ENCODE peak calls at places on chromosomes 7 and 10, in four cellular contexts. One of them, this sample, is unnamed.

GRCh38 chr10:70478191-70479160 is at the start of gene PALD1:
- DNase-seq in neural crest cell: peak
- DNase-seq in AG09309: no peak
- DNase-seq in psoas muscle: peak
- DNase-seq in this sample: peak

GRCh38 chr7:151831606-151832005 is 45.3 kb downstream of the PRKAG2 start:
- DNase-seq in neural crest cell: no peak
- DNase-seq in AG09309: no peak
- DNase-seq in psoas muscle: no peak
- DNase-seq in this sample: no peak

GRCh38 chr10:126434235-126434634 is 46.0 kb upstream of the ADAM12 start:
- DNase-seq in neural crest cell: no peak
- DNase-seq in AG09309: no peak
- DNase-seq in psoas muscle: no peak
- DNase-seq in this sample: no peak

GRCh38 chr7:31373337-31374289 is 33.1 kb upstream of the NEUROD6 start:
- DNase-seq in neural crest cell: peak
- DNase-seq in AG09309: no peak
- DNase-seq in psoas muscle: no peak
- DNase-seq in this sample: peak

GRCh38 chr10:99708428-99709010 is 23.4 kb downstream of the COX15 start:
- DNase-seq in neural crest cell: no peak
- DNase-seq in AG09309: peak
- DNase-seq in psoas muscle: no peak
- DNase-seq in this sample: no peak

GRCh38 chr7:115417662-115418061 is 495.8 kb downstream of the MDFIC start:
- DNase-seq in neural crest cell: no peak
- DNase-seq in AG09309: no peak
- DNase-seq in psoas muscle: no peak
- DNase-seq in this sample: no peak

GRCh38 chr7:96328016-96328415 is 6.1 kb upstream of the SLC25A13 start:
- DNase-seq in neural crest cell: no peak
- DNase-seq in AG09309: no peak
- DNase-seq in psoas muscle: no peak
- DNase-seq in this sample: no peak

GRCh38 chr10:114023198-114023597 is 20.5 kb upstream of the ADRB1 start:
- DNase-seq in neural crest cell: no peak
- DNase-seq in AG09309: no peak
- DNase-seq in psoas muscle: no peak
- DNase-seq in this sample: no peak

GRCh38 chr7:55977831-55978230 is 13.4 kb downstream of the NIPSNAP2 start:
- DNase-seq in neural crest cell: no peak
- DNase-seq in AG09309: no peak
- DNase-seq in psoas muscle: no peak
- DNase-seq in this sample: no peak

GRCh38 chr7:96076350-96076707 is 245.6 kb downstream of the SLC25A13 start:
- DNase-seq in neural crest cell: peak
- DNase-seq in AG09309: no peak
- DNase-seq in psoas muscle: no peak
- DNase-seq in this sample: no peak

GRCh38 chr10:84230359-84230758 is 5.0 kb upstream of the LRIT2 start:
- DNase-seq in neural crest cell: no peak
- DNase-seq in AG09309: no peak
- DNase-seq in psoas muscle: no peak
- DNase-seq in this sample: no peak

GRCh38 chr7:4190021-4190981 is 491.8 kb upstream of the FOXK1 start:
- DNase-seq in neural crest cell: no peak
- DNase-seq in AG09309: no peak
- DNase-seq in psoas muscle: no peak
- DNase-seq in this sample: no peak

GRCh38 chr7:115354925-115355324 is 433.0 kb downstream of the MDFIC start:
- DNase-seq in neural crest cell: no peak
- DNase-seq in AG09309: no peak
- DNase-seq in psoas muscle: no peak
- DNase-seq in this sample: no peak

GRCh38 chr7:155806096-155806871 is 6.0 kb downstream of the SHH start:
- DNase-seq in neural crest cell: no peak
- DNase-seq in AG09309: no peak
- DNase-seq in psoas muscle: no peak
- DNase-seq in this sample: no peak
- TF ChIP-seq CTCF in neural crest cell: peak
- TF ChIP-seq CTCF in AG09309: peak
- TF ChIP-seq CTCF in psoas muscle: no peak
- TF ChIP-seq CTCF in this sample: no peak

GRCh38 chr7:80648201-80648600 is 9.8 kb downstream of the CD36 start:
- DNase-seq in neural crest cell: no peak
- DNase-seq in AG09309: no peak
- DNase-seq in psoas muscle: no peak
- DNase-seq in this sample: no peak
- TF ChIP-seq CTCF in neural crest cell: no peak
- TF ChIP-seq CTCF in AG09309: no peak
- TF ChIP-seq CTCF in psoas muscle: no peak
- TF ChIP-seq CTCF in this sample: no peak

GRCh38 chr7:88002617-88003016 is 68.6 kb downstream of the ADAM22 start:
- DNase-seq in neural crest cell: no peak
- DNase-seq in AG09309: no peak
- DNase-seq in psoas muscle: no peak
- DNase-seq in this sample: no peak

GRCh38 chr7:88009651-88010050 is 75.6 kb downstream of the ADAM22 start:
- DNase-seq in neural crest cell: no peak
- DNase-seq in AG09309: no peak
- DNase-seq in psoas muscle: no peak
- DNase-seq in this sample: no peak

GRCh38 chr7:87999261-87999660 is 65.2 kb downstream of the ADAM22 start:
- DNase-seq in neural crest cell: no peak
- DNase-seq in AG09309: no peak
- DNase-seq in psoas muscle: no peak
- DNase-seq in this sample: no peak

GRCh38 chr7:88001744-88002530 is 67.9 kb downstream of the ADAM22 start:
- DNase-seq in neural crest cell: no peak
- DNase-seq in AG09309: no peak
- DNase-seq in psoas muscle: no peak
- DNase-seq in this sample: no peak

GRCh38 chr7:88005191-88005590 is 71.1 kb downstream of the ADAM22 start:
- DNase-seq in neural crest cell: no peak
- DNase-seq in AG09309: no peak
- DNase-seq in psoas muscle: no peak
- DNase-seq in this sample: no peak
- TF ChIP-seq CTCF in neural crest cell: no peak
- TF ChIP-seq CTCF in AG09309: no peak
- TF ChIP-seq CTCF in psoas muscle: no peak
- TF ChIP-seq CTCF in this sample: no peak

DNA sequence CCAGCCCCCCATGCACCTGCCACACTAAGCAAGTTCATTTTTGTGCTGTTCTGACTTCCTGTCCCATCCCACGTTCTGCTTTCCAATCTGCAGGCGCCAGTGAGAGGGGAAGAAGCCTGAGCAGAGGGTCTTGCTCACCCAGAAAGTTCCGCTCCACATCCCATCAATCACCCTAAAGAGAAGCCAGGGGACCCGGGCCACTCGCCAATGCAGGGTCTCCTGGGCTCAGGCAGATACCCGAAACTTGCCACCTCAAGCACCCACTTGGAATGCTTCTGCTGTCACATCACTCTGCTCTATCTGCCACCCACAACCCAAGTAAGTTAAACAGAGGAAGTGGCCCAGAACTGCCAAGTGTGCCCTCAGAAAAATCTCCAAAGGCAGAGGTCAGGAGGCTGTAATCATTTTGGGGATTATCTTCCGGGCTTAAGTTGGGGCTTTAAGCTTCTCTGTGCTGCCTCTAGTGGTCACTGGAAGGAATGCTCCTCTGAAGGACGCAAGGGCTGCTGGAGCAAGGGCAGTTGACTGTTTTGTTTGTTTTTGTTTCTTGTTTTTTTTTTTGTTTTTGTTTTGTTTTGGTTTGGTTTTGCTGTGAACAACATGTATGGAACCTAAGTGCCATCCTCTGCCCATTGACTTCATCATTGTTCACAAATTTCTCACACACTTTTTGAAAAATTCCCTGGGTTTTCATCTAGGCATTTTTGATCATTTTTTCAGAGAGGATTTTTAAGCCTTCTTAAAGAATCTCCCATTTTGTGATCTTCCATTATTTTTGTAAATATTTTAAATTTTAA is 25.5 kb downstream of the PRR15 start:
- DNase-seq in neural crest cell: peak
- DNase-seq in AG09309: no peak
- DNase-seq in psoas muscle: no peak
- DNase-seq in this sample: peak
- TF ChIP-seq CTCF in neural crest cell: peak
- TF ChIP-seq CTCF in AG09309: peak
- TF ChIP-seq CTCF in psoas muscle: peak
- TF ChIP-seq CTCF in this sample: peak

DNA sequence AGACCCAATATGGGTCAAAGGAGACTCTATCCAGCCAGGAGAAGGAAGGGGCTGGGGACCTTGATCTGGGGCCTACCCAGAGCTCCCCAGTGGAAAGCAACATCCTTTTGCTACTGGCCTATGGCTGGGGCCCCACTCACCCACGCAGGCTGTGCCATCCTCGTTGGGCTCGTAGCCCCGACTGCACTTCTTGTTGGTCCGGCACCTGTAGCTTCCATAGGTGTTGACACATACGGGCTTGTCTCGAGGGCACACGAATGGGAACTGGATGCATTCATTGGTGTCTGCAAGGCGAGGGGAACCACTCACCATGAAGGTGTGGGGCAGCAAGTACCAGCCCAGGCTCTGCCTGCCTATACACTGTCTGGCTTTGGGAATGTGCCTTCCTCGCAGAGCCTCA is 30.5 kb downstream of the GOLGA7B start:
- DNase-seq in neural crest cell: no peak
- DNase-seq in AG09309: no peak
- DNase-seq in psoas muscle: no peak
- DNase-seq in this sample: no peak
- TF ChIP-seq CTCF in neural crest cell: no peak
- TF ChIP-seq CTCF in AG09309: no peak
- TF ChIP-seq CTCF in psoas muscle: no peak
- TF ChIP-seq CTCF in this sample: no peak

GRCh38 chr10:78000956-78001472 is 28.3 kb downstream of the POLR3A start:
- DNase-seq in neural crest cell: no peak
- DNase-seq in AG09309: no peak
- DNase-seq in psoas muscle: no peak
- DNase-seq in this sample: no peak

GRCh38 chr10:78007172-78007571 is 22.1 kb downstream of the POLR3A start:
- DNase-seq in neural crest cell: no peak
- DNase-seq in AG09309: no peak
- DNase-seq in psoas muscle: no peak
- DNase-seq in this sample: no peak

GRCh38 chr10:78000206-78000605 is 29.1 kb downstream of the POLR3A start:
- DNase-seq in neural crest cell: no peak
- DNase-seq in AG09309: no peak
- DNase-seq in psoas muscle: no peak
- DNase-seq in this sample: no peak

GRCh38 chr10:78002541-78003284 is 26.6 kb downstream of the POLR3A start:
- DNase-seq in neural crest cell: no peak
- DNase-seq in AG09309: no peak
- DNase-seq in psoas muscle: no peak
- DNase-seq in this sample: no peak

GRCh38 chr10:78004215-78005026 is 24.9 kb downstream of the POLR3A start:
- DNase-seq in neural crest cell: no peak
- DNase-seq in AG09309: no peak
- DNase-seq in psoas muscle: peak
- DNase-seq in this sample: no peak
- TF ChIP-seq CTCF in neural crest cell: no peak
- TF ChIP-seq CTCF in AG09309: no peak
- TF ChIP-seq CTCF in psoas muscle: peak
- TF ChIP-seq CTCF in this sample: no peak

GRCh38 chr10:42859256-42859655 is 76.7 kb downstream of the BMS1 start:
- DNase-seq in neural crest cell: no peak
- DNase-seq in AG09309: no peak
- DNase-seq in psoas muscle: no peak
- DNase-seq in this sample: no peak
- TF ChIP-seq CTCF in neural crest cell: no peak
- TF ChIP-seq CTCF in AG09309: no peak
- TF ChIP-seq CTCF in psoas muscle: no peak
- TF ChIP-seq CTCF in this sample: no peak

GRCh38 chr10:44173558-44173894 is 211.4 kb downstream of the CXCL12 start:
- DNase-seq in neural crest cell: no peak
- DNase-seq in AG09309: no peak
- DNase-seq in psoas muscle: no peak
- DNase-seq in this sample: no peak
- TF ChIP-seq CTCF in neural crest cell: no peak
- TF ChIP-seq CTCF in AG09309: no peak
- TF ChIP-seq CTCF in psoas muscle: no peak
- TF ChIP-seq CTCF in this sample: no peak

This sample was measured in MM.1S.